ENCODE peak calls at places on chromosomes 6 and 20, in seven cellular contexts. H is mammary epithelial cell, O is IMR-90, L is fibroblast of lung, Z is MM.1S, G is HCT116, Q is neural progenitor cell. V is an unnamed sample.

GRCh38 chr6:127022297-127022696 is 96.2 kb upstream of the RSPO3 start:
- DNase-seq in G (no peak), L (no peak), O (no peak), Z (no peak), H (no peak), Q (no peak), V (no peak)

GRCh38 chr6:132504757-132505156 is 8.2 kb downstream of the STX7 start:
- DNase-seq in Q (no peak), H (no peak), Z (no peak), L (no peak), O (no peak), G (no peak), V (no peak)

GRCh38 chr6:21754891-21755290 is 161.3 kb downstream of the SOX4 start:
- DNase-seq in Q (no peak), O (peak), G (peak), Z (no peak), L (peak), H (peak), V (peak)

GRCh38 chr20:46827718-46828458 is 66.8 kb upstream of the EYA2 start:
- DNase-seq in H (no peak), O (peak), Z (no peak), G (no peak), Q (no peak), L (peak), V (no peak)

GRCh38 chr6:110325197-110325596 is 33.0 kb downstream of the METTL24 start:
- DNase-seq in O (peak), Q (no peak), G (no peak), L (peak), Z (no peak), H (no peak), V (no peak)

GRCh38 chr6:107634147-107635057 is 144.5 kb downstream of the SOBP start:
- DNase-seq in Q (no peak), H (no peak), O (no peak), L (peak), Z (no peak), G (no peak), V (no peak)

GRCh38 chr20:20824924-20825584 is 112.6 kb upstream of the RALGAPA2 start:
- DNase-seq in L (no peak), Q (peak), H (no peak), G (no peak), Z (peak), O (peak), V (no peak)

GRCh38 chr6:150775804-150776203 is 89.7 kb upstream of the MTHFD1L start:
- DNase-seq in Z (no peak), L (no peak), G (no peak), Q (no peak), O (no peak), H (no peak), V (no peak)

GRCh38 chr6:116008470-116009229 is 52.0 kb downstream of the FRK start:
- DNase-seq in L (peak), H (peak), Q (no peak), O (peak), G (peak), Z (no peak), V (no peak)

GRCh38 chr20:5886788-5887187 is 63.5 kb downstream of the TRMT6 start:
- DNase-seq in O (no peak), G (no peak), Q (no peak), L (peak), Z (no peak), H (peak), V (no peak)

GRCh38 chr6:33692760-33693158 is 18.7 kb downstream of the UQCC2 start:
- DNase-seq in H (no peak), G (no peak), O (peak), Z (no peak), Q (no peak), L (peak), V (no peak)

GRCh38 chr20:48970681-48971370 is 49.3 kb downstream of the ARFGEF2 start:
- DNase-seq in H (no peak), Q (no peak), L (no peak), G (no peak), O (no peak), Z (no peak), V (no peak)
- TF ChIP-seq CTCF in H (no peak), Q (no peak), L (no peak), G (no peak), O (no peak), Z (no peak), V (peak)

DNA sequence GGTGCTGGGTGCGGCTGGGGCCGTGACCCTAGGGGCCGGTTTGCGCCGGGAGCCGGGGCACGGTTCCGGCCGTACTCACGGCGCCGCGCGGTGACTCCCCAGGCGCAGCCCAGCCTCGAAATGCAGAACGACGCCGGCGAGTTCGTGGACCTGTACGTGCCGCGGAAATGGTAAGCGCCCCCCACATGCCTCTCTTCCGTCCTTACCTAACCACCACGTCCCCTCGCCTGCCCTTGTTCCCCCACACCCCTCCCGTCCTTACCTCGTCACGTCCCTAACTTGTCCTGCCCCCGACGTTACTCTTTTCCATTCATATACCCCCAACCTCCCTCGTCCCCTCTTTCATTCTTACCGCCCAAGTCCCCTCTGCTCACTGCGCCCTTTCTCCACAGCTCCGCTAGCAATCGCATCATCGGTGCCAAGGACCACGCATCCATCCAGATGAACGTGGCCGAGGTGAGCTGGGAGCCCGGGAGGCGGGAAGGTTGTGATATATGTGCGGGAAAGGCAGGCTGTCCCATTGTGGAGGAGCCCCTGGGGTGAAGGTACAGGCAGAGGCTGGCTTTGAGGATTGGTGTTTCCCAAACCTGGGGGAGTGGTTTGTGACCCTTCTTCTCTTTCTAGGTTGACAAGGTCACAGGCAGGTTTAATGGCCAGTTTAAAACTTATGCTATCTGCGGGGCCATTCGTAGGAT is 463 bp downstream of the RPS21 start:
- DNase-seq in H (no peak), G (no peak), O (no peak), Z (peak), Q (no peak), L (no peak), V (no peak)
- H3K27ac ChIP-seq in H (peak), G (peak), O (peak), Z (peak), Q (no peak), L (peak), V (peak)

DNA sequence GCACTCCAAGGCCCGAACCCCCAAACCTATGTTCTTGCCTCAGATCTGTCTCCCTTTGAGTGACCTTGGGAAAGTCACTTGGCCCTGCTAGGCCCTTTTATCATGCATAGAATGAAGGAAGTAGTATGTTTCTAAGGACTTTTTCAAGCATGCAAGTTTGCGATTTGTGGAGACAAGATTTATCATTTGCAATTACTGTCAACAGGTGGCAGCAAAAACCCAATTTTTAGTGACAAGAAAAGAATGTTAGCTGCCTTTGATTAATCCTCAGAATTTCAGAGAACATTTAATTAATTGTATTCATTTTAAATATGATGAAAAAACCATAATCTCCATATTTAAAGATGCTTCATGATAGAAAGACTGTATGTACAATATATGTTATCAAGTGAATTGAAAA is 28.3 kb upstream of the PREP start:
- DNase-seq in H (peak), G (peak), L (peak), Q (peak), Z (peak), O (peak), V (no peak)
- H3K9ac ChIP-seq in H (no peak), G (no peak), L (no peak), Q (no peak), Z (no peak), O (no peak), V (no peak)

GRCh38 chr20:64144144-64144912 is 19.9 kb upstream of the MYT1 start:
- DNase-seq in H (no peak), O (no peak), G (no peak), Z (no peak), L (no peak), Q (no peak), V (no peak)
- TF ChIP-seq CTCF in H (no peak), O (no peak), G (no peak), Z (no peak), L (no peak), Q (no peak), V (no peak)

DNA sequence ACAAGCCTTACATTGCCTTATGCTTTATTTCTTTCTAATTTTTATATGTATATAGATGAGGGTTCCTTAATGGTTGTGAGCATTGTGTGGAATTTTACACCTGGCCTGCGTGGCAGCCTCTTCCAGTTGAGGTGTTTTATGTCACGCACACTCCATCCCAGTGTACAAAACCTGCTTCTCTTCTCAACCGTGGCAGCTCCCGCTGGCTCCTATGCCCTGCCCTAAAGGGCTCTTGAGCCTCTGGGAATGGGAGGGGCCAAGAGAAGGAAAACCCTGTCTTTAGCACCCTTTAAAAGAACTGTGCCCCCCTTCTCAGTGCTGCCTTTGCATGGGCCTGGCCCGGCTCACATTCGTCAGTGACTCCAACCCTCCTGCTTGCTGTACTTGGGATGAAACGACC is 4.3 kb upstream of the DNAJC5 start:
- DNase-seq in L (no peak), Z (no peak), O (no peak), G (no peak), H (no peak), Q (no peak), V (no peak)
- H3K27ac ChIP-seq in L (no peak), Z (no peak), O (no peak), G (no peak), H (no peak), Q (no peak), V (peak)

GRCh38 chr6:28462401-28462800 is 19.1 kb upstream of the ZSCAN23 start:
- DNase-seq in G (no peak), L (no peak), H (peak), Q (no peak), Z (no peak), O (no peak), V (no peak)
- H3K9ac ChIP-seq in G (no peak), L (no peak), H (no peak), Q (no peak), Z (no peak), O (no peak), V (no peak)

DNA sequence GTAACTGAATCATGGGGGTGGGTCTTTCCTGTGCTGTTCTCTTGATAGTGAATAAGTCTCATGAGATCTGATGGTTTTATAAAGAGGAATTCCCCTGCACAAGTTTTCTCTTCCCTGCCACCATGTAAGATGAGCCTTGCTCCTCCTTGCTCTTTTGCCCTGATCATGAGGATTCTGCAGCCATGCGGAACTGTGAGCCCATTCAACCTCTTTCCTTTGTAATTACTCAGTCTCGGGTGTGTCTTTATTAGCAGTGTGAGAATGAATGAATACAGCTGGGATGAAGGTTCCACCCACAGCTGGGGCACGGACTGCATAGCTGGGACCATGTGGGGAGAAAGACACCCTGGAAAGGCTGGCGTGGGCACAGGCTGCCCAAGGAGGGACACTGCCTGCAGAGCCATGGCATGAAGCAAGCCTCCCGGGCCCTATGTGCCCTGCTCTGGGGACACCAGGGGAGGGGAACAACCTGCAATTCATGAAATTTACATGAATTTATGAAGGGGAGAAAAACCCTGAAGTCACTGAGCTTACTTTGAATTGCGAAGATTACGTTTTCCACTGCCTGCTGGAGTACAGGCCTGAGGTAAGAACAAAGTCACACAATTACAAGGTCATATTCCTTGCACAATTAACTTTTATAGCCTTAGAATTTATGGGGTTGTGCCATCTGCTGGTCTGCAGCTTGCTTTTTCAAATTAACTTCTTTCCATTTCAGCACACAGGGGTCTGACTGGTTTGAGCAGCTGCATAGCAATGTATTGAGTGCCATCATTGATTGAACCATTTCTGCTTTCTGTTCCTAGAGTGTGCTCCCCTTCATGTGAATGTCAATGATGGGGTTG is 46.2 kb downstream of the SLC22A1 start:
- DNase-seq in O (no peak), Z (no peak), Q (peak), H (no peak), G (no peak), L (no peak), V (no peak)
- TF ChIP-seq CTCF in O (no peak), Z (no peak), Q (no peak), H (no peak), G (no peak), L (no peak), V (no peak)

GRCh38 chr6:39848171-39848570 is 56.0 kb downstream of the DAAM2 start:
- DNase-seq in G (no peak), Q (no peak), O (no peak), H (no peak), Z (no peak), L (no peak), V (no peak)
- H3K27ac ChIP-seq in G (no peak), Q (no peak), O (no peak), H (no peak), Z (no peak), L (no peak), V (no peak)

GRCh38 chr6:35719830-35720733 is 16.8 kb upstream of the ARMC12 start:
- DNase-seq in Q (peak), Z (no peak), G (no peak), L (peak), O (peak), H (no peak), V (no peak)
- H3K9ac ChIP-seq in Q (no peak), Z (no peak), G (no peak), L (no peak), O (peak), H (no peak), V (peak)

GRCh38 chr6:16819752-16820151 is 58.5 kb upstream of the ATXN1 start:
- DNase-seq in Q (peak), O (peak), H (no peak), L (peak), Z (no peak), G (no peak), V (no peak)
- TF ChIP-seq CTCF in Q (peak), O (peak), H (peak), L (peak), Z (peak), G (peak), V (peak)